ENCODE peak calls at places on chromosome 7, in nine cellular contexts. E, C, I, Q, D, P, N, W and F are unnamed samples.
A peak's percentile ranks its signal among the peaks of the same experiment; 100 is the strongest.

GRCh38 chr7:1224093-1224702 is 8.5 kb upstream of the UNCX start:
- DNase-seq in E (no peak), C (no peak), D (no peak), Q (no peak), N (no peak), P (no peak), W (no peak), I (no peak), F (no peak)

GRCh38 chr7:16268821-16269768 is 152.2 kb downstream of the CRPPA start:
- DNase-seq in P (no peak), D (peak; percentile 37), E (no peak), Q (no peak), W (no peak), N (no peak), I (peak; percentile 34), C (no peak), F (no peak)

GRCh38 chr7:139205843-139206242 is 25.2 kb upstream of the UBN2 start:
- DNase-seq in D (no peak), C (no peak), E (no peak), Q (no peak), I (no peak), P (no peak), W (no peak), N (no peak), F (no peak)

GRCh38 chr7:157849341-157849596 is 512.5 kb downstream of the DNAJB6 start:
- DNase-seq in E (no peak), N (no peak), P (no peak), C (no peak), Q (no peak), W (no peak), I (no peak), D (no peak), F (no peak)

GRCh38 chr7:87202208-87202607 is 17.3 kb downstream of the TMEM243 start:
- DNase-seq in E (no peak), Q (no peak), C (no peak), I (no peak), P (no peak), N (no peak), D (no peak), W (no peak), F (no peak)

GRCh38 chr7:38673795-38674194 is 42.6 kb upstream of the AMPH start:
- DNase-seq in N (no peak), Q (no peak), C (no peak), W (peak; percentile 53), D (peak; percentile 96), I (peak; percentile 78), E (no peak), P (no peak), F (no peak)

GRCh38 chr7:50631100-50631499 is 65.9 kb upstream of the DDC start:
- DNase-seq in I (no peak), P (no peak), N (no peak), W (no peak), C (no peak), E (no peak), Q (no peak), D (no peak), F (no peak)

GRCh38 chr7:3260425-3260762 is 40.7 kb upstream of the SDK1 start:
- DNase-seq in W (no peak), I (no peak), D (peak; percentile 75), P (no peak), N (no peak), E (no peak), Q (no peak), C (no peak), F (no peak)

GRCh38 chr7:80916770-80917681 is 1.8 kb downstream of the SEMA3C start:
- DNase-seq in D (peak; percentile 72), Q (no peak), W (no peak), P (no peak), E (peak; percentile 67), N (no peak), C (no peak), I (peak; percentile 70), F (no peak)
- TF ChIP-seq CTCF in D (peak; percentile 41), Q (no peak), W (peak; percentile 65), P (peak; percentile 48), E (peak; percentile 72), N (no peak), C (no peak), I (peak; percentile 50), F (no peak)

GRCh38 chr7:99036531-99037175 is 107.3 kb downstream of the SMURF1 start:
- DNase-seq in C (peak; percentile 39), N (no peak), E (peak; percentile 55), D (peak; percentile 56), P (no peak), W (no peak), Q (no peak), I (no peak), F (no peak)
- TF ChIP-seq CTCF in C (peak; percentile 53), N (no peak), E (peak; percentile 33), D (peak; percentile 42), P (peak; percentile 45), W (peak; percentile 41), Q (no peak), I (no peak), F (no peak)

DNA sequence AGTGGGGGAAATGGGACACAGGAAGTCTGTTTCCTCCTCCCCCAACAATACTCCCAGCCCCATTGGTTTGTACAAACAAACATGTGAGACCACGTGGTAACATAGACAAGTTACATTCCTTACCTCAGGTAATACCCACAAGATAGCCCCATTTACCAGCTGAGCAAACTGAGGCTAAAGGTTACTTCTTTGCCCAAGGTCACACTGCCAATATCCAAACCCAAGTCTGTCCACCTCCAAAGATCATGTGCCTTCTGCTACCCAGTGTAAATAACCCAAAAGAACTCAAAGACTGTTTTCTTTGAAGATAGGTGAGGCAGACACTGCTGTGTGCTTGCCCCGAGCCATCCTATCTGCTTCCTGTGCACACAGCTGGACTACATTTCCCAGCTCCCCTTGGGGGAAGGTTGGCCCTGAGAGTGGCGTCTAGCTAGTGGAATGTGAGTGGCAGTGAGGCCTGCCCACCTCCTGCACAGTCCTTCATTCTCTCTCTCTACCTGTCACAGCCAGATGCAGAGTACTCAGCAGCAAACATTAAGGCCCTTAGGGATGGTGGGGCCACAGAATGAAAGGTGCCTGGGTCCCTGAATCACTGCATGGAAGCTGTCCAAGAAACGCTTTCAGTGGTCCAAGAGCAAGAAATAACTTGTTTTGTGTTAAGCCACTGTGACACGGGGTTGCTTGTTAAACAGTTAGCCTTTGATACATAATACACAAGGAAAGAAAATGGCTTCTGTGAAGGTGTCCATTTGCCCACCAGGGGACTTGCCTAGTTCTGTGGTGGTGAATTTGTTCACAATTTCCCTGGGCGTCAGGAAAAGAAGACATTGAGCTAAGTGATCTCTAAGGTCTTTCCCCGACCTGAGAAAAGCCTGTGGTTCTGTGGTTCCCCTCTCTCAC is 257.7 kb upstream of the NFE2L3 start:
- DNase-seq in P (no peak), W (no peak), Q (no peak), C (no peak), I (peak; percentile 44), E (no peak), N (no peak), D (no peak), F (no peak)
- TF ChIP-seq CTCF in P (no peak), W (no peak), Q (no peak), C (no peak), I (no peak), E (no peak), N (no peak), D (no peak), F (no peak)

DNA sequence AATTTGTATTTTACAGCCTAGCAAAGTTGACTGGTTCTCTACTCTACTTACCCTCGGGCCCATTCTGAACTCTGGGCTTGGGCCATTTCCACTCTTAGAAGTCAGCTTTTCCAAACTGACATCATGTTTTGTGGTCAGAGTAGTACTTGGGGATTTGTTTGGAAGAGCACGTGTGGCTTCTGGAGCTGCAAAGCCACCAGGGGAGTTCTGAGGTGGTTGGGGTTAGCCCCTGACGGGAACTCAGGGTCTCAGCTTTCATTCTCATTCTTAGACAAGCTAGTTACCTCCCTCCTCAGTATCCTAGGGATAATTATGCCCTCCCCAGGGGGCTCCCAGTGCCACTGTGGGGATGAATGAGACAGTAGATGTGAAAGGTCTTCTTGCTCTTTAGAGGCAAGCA is 647.7 kb upstream of the GALNT17 start:
- DNase-seq in N (no peak), I (no peak), D (no peak), Q (no peak), C (no peak), W (no peak), E (no peak), P (no peak), F (no peak)
- TF ChIP-seq CTCF in N (no peak), I (no peak), D (no peak), Q (no peak), C (no peak), W (no peak), E (no peak), P (no peak), F (no peak)

GRCh38 chr7:37201003-37201875 is 247.4 kb downstream of the ELMO1 start:
- DNase-seq in W (peak; percentile 46), D (peak; percentile 90), I (peak; percentile 81), E (peak; percentile 84), C (peak; percentile 92), N (peak; percentile 48), Q (no peak), P (peak; percentile 84), F (no peak)

GRCh38 chr7:37205451-37205850 is 243.2 kb downstream of the ELMO1 start:
- DNase-seq in W (no peak), N (no peak), Q (no peak), P (no peak), C (no peak), I (no peak), D (no peak), E (no peak), F (no peak)

GRCh38 chr7:37198188-37198905 is 250.3 kb downstream of the ELMO1 start:
- DNase-seq in D (no peak), N (no peak), W (no peak), E (no peak), C (no peak), P (no peak), Q (no peak), I (no peak), F (no peak)

GRCh38 chr7:37198906-37199485 is 249.7 kb downstream of the ELMO1 start:
- DNase-seq in E (peak; percentile 65), P (peak; percentile 77), N (peak; percentile 75), W (peak; percentile 39), C (peak; percentile 88), Q (no peak), D (peak; percentile 85), I (peak; percentile 73), F (peak; percentile 46)

DNA sequence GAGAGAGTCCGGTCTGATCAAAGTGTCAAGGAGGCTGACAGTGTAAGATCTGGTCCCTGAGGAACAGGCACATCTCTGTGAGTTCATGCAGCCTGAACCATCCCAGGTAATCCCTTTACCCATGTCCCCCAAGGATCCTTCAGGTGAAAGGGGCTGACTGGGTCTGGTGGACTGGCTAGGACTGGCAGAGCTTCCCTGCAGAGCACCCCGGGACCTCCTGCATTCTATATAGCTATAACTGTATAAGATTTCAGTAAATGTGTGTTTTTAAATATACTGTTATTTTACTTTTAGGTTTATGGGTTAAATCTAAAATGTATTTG is 246.8 kb downstream of the ELMO1 start:
- DNase-seq in I (no peak), E (no peak), Q (no peak), P (no peak), C (no peak), W (no peak), D (no peak), N (no peak), F (no peak)
- TF ChIP-seq CTCF in I (peak; percentile 53), E (peak; percentile 11), Q (no peak), P (no peak), C (no peak), W (no peak), D (no peak), N (peak; percentile 6), F (no peak)

DNA sequence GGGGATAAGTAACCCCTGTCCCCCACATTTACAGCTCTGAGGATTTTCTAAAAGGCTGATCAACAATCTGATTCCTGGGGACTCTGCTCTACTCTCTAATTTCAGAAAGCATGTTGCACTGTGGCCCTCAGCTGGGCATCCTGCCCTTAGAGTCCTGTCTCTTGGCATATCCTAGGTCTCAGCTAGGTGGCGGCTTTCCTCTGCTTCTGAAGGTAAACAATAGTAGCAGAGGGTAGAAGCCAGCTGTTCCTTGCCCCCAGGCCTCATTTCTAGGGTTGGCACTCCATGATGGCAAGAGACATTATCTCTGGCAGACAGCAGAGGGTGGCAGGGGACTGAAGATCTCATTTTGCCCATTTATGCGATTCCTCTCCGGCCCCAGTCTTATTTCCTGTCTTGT is 77.0 kb downstream of the ADCYAP1R1 start:
- DNase-seq in E (no peak), W (no peak), D (no peak), P (no peak), Q (no peak), I (no peak), N (no peak), C (no peak), F (no peak)
- TF ChIP-seq CTCF in E (no peak), W (no peak), D (no peak), P (no peak), Q (no peak), I (no peak), N (no peak), C (no peak), F (no peak)